ENCODE peak calls at places on chromosome 11, in five cellular contexts. Z is cardiac muscle cell, S is ovary, U is kidney, M is WTC11. H is an unnamed sample.

GRCh38 chr11:59822989-59823566 is 12.5 kb upstream of the MRPL16 start:
- DNase-seq in Z (peak), S (no peak), U (no peak), M (peak), H (no peak)

GRCh38 chr11:115134886-115135285 is 369.3 kb downstream of the CADM1 start:
- DNase-seq in Z (no peak), S (no peak), U (peak), M (no peak), H (no peak)

GRCh38 chr11:125141686-125142535 is 22.6 kb upstream of the PKNOX2 start:
- DNase-seq in Z (peak), S (peak), U (no peak), M (peak), H (no peak)

GRCh38 chr11:72740060-72740424 is 12.2 kb downstream of the ARAP1 start:
- DNase-seq in Z (no peak), S (no peak), U (peak), M (no peak), H (no peak)

GRCh38 chr11:62954478-62954877 is 30.3 kb downstream of the SLC22A6 start:
- DNase-seq in Z (no peak), S (no peak), U (no peak), M (no peak), H (no peak)

GRCh38 chr11:1017269-1018005 is 19.1 kb downstream of the MUC6 start:
- DNase-seq in Z (no peak), S (no peak), U (no peak), M (no peak), H (no peak)

GRCh38 chr11:35649984-35650383 is 12.6 kb upstream of the TRIM44 start:
- DNase-seq in Z (peak), S (no peak), U (no peak), M (no peak), H (no peak)

GRCh38 chr11:102831128-102831708 is 12.2 kb downstream of the MMP3 start:
- DNase-seq in Z (peak), S (no peak), U (no peak), M (peak), H (no peak)

GRCh38 chr11:83219095-83219494 is 25.6 kb downstream of the ANKRD42 start:
- DNase-seq in Z (peak), S (no peak), U (no peak), M (peak), H (no peak)

GRCh38 chr11:135033545-135033944 is 621.5 kb upstream of the B3GAT1 start:
- DNase-seq in Z (peak), S (no peak), U (no peak), M (peak), H (no peak)

GRCh38 chr11:64814712-64815187 is 4.4 kb upstream of the MEN1 start:
- DNase-seq in Z (no peak), S (no peak), U (no peak), M (no peak), H (no peak)

GRCh38 chr11:44831605-44832394 is 105.0 kb downstream of the TSPAN18 start:
- DNase-seq in Z (no peak), S (no peak), U (no peak), M (no peak), H (no peak)

GRCh38 chr11:71171576-71171975 is 80.8 kb downstream of the SHANK2 start:
- DNase-seq in Z (no peak), S (no peak), U (peak), M (no peak), H (no peak)

DNA sequence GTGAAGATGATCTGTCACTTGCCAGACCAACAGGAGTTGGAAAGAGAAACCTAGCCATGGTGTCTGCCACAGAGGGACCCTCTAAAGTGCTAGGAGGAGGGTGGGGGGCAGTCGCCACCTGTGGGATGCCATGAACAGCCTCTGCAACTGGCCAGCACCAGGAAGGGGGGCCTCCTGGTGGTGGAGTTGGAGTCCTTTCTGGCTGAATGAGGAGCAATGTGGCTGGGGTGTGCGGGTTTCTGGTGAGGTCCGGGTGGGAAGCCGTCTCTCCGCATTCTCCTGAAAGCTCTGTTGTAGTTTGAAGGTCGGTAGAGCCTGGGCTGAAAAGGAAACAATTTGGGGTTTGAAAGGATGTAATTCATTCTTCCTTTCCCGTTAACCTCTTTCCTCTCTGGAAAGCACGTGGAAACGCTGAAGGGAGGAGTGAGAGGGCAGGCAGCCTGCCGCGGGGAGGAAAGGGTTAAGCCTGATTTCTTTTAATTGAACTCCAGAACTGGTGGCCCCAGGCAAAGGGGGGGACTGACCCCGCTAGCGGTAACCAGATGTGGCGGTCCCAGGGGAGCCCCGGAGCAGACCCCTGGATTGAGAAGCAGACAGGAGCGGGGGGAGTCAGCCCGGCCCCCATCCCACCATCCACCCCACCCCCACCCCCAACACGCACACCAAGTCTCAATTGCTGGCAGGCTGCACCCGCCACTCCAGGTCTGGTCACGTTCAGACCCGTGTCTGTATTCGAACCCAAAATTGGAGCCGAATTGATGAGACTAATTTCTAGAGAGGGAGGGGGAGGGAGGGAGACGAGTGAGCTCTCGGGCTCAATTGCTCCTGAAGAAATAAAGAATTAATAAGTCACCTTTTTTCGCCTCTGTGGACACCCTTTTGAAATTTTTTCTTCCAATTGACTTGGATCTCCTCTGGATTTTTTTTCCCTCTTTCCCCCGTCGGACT is 1.8 kb upstream of the FLI1 start:
- DNase-seq in Z (no peak), S (no peak), U (peak), M (peak), H (no peak)
- TF ChIP-seq CTCF in Z (peak), S (no peak), U (no peak), M (no peak), H (peak)

DNA sequence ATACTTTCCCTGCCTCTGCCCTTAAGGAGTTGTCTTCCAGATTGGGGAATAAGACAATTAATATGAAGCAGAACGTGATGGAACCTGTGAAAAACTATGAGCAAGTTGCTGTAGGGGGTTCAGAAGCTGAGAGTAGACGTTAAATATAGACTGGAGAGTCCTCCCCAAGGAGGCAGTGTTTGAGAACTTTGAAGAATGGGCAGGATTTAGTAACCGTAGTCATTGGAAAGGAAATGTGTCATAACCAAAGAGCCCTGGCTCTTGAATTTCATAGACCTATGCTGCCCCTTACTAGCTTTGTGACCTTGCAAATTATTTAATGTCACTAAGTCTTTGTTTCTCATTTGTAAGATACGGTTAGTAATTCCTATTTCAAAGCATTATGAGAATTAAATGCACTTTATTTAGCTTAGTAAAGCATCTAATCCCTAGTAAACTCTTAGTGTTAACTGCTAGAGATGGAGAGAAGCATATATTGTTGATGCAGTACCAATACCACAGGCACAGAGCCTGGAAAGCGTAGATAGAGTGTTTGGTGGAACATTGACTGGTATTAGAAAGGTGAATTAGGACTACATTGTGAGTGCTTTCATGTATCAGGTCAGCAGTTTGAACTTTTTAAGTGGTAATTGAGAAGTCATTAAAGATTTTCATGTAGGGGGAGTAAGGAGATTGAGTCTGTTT is 54.1 kb downstream of the MCAM start:
- DNase-seq in Z (peak), S (no peak), U (no peak), M (no peak), H (no peak)
- TF ChIP-seq CTCF in Z (no peak), S (no peak), U (no peak), M (no peak), H (peak)

GRCh38 chr11:49432242-49432848 is 223.9 kb upstream of the FOLH1 start:
- DNase-seq in Z (no peak), S (no peak), U (no peak), M (no peak), H (no peak)
- TF ChIP-seq CTCF in Z (no peak), S (no peak), U (no peak), M (no peak), H (no peak)

DNA sequence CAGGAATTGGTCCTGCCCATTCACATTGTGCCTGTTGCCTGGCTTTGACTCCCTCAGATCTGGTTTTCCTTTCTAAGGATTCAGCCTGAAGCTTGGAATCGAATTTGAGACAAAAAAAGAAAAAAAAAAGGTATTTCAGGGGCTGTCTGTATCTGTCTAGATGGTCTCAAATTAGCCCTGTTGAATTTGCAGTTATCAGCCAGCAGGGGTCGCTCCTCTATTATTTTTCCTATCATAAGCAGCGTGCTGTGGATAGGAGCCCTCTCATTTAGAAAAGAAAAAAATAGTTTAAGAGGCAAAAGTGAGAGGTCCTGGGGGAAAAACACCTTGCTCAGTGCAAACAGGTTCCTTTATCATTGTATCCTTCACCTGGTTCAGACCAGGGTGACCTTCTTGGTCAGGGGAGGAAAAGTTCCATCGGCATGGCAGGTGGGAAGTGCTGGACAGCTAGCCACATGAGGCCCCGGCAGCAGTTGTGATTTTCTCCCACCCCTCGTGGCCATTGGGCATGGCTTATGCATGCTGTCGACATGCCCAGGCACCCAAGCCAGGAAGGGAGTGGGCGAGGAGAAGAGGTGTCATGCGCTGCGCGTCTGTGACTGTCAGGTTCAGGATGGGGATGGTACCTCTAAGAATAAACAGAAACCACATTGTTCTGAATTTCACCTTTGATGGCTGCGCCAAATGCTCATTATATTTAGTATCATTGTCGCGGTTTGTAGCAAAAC is 13.1 kb downstream of the OR5AK2 start:
- DNase-seq in Z (peak), S (no peak), U (peak), M (no peak), H (no peak)
- TF ChIP-seq CTCF in Z (peak), S (no peak), U (no peak), M (peak), H (peak)

GRCh38 chr11:109865558-109866186 is 227.5 kb upstream of the ZC3H12C start:
- DNase-seq in Z (no peak), S (no peak), U (peak), M (peak), H (peak)
- TF ChIP-seq CTCF in Z (no peak), S (no peak), U (no peak), M (no peak), H (peak)

H was measured in chondrocyte.